ENCODE peak calls at places on chromosomes 2 and 18, in eight cellular contexts. V is HepG2, H is GM12891, D is A549, U is heart left ventricle, O is tibial nerve, I is adrenal gland, R is body of pancreas. B is an unnamed sample.

GRCh38 chr2:75602724-75603342 is 42.1 kb upstream of the EVA1A start:
- DNase-seq in V (no peak), H (no peak), D (no peak), U (no peak), O (no peak), I (peak; percentile 23), R (no peak), B (no peak)

GRCh38 chr2:203740741-203741363 is 34.4 kb downstream of the CD28 start:
- DNase-seq in V (no peak), H (no peak), D (no peak), U (no peak), O (no peak), I (no peak), R (no peak), B (no peak)

GRCh38 chr2:166090900-166091299 is 36.9 kb downstream of the SCN1A start:
- DNase-seq in V (no peak), H (no peak), D (no peak), U (no peak), O (no peak), I (no peak), R (no peak), B (no peak)

GRCh38 chr2:106798826-106799552 is 87.0 kb downstream of the ST6GAL2 start:
- DNase-seq in V (no peak), H (no peak), D (no peak), U (no peak), O (no peak), I (no peak), R (no peak), B (no peak)

GRCh38 chr2:211216221-211216620 is 659.8 kb downstream of the CPS1 start:
- DNase-seq in V (no peak), H (no peak), D (no peak), U (no peak), O (no peak), I (no peak), R (no peak), B (no peak)

GRCh38 chr2:161123531-161124030 is 36.6 kb upstream of the TANK start:
- DNase-seq in V (no peak), H (no peak), D (no peak), U (no peak), O (no peak), I (no peak), R (no peak), B (no peak)

GRCh38 chr2:168316073-168316440 is 68.7 kb upstream of the STK39 start:
- DNase-seq in V (no peak), H (no peak), D (no peak), U (no peak), O (no peak), I (no peak), R (no peak), B (no peak)

GRCh38 chr2:58448065-58448507 is 207.0 kb upstream of the FANCL start:
- DNase-seq in V (peak; percentile 83), H (no peak), D (peak; percentile 53), U (peak; percentile 14), O (peak; percentile 31), I (peak; percentile 78), R (peak; percentile 48), B (no peak)

GRCh38 chr2:233424028-233424951 is 70.0 kb downstream of the DGKD start:
- DNase-seq in V (no peak), H (no peak), D (no peak), U (peak; percentile 66), O (no peak), I (peak; percentile 69), R (no peak), B (no peak)

GRCh38 chr2:111209045-111209514 is 88.4 kb downstream of the BCL2L11 start:
- DNase-seq in V (no peak), H (no peak), D (no peak), U (no peak), O (no peak), I (no peak), R (no peak), B (peak; percentile 15)

DNA sequence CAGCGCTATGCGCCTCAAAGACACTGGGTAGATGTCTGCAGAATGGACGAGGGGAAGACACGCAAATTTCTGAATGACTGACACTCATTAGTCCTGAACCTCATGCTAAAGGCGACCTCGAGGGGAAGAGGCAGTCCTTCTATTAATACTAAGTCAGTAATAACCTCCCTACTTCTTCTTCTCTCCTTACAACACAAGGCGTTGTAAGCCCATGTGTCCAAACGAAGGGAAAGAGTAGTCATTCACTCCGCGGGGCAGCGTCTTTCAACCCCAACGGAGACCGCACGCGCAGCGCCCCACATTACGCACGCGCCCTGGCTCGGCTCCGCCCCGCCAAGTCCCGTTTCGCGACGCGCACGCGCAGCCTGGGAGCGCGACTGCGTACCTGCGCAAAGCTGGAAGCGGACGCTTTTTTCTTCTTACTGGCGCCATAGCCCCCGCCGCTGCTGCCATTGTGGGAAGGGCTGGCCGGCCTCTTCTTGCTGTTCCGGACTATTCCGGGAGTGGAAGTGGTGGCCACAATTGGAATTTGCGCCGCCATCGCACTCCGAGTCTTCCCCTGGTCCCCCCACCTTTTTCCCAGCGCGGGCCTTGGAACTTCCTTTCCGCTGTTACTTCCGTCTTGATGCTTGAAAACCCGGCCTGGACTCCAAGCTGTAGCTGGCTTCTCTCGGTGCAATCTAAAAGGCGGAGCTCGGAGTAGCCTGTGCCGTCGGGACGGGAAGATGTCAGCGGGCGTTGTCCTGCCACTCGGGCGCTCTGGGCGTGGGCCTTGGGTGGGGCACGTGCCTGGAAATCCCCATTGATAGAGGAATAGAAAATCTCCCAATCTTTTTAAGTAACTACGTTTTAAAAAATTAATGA is at the start of gene INO80C:
- DNase-seq in V (peak; percentile 85), H (peak; percentile 77), D (peak; percentile 73), U (peak; percentile 92), O (peak; percentile 91), I (peak; percentile 92), R (peak; percentile 91), B (peak; percentile 71)
- TF ChIP-seq POLR2A in V (peak; percentile 95), H (peak; percentile 89), D (peak; percentile 76), U (peak; percentile 29), O (peak; percentile 70), I (peak; percentile 92), R (peak; percentile 97), B (peak; percentile 72)

GRCh38 chr2:100814043-100814442 is 5.9 kb upstream of the NPAS2 start:
- DNase-seq in V (no peak), H (no peak), D (no peak), U (no peak), O (no peak), I (no peak), R (no peak), B (no peak)

GRCh38 chr2:100812141-100812540 is 7.8 kb upstream of the NPAS2 start:
- DNase-seq in V (no peak), H (no peak), D (no peak), U (no peak), O (no peak), I (no peak), R (no peak), B (no peak)

GRCh38 chr2:100812573-100812972 is 7.4 kb upstream of the NPAS2 start:
- DNase-seq in V (no peak), H (no peak), D (no peak), U (no peak), O (no peak), I (no peak), R (no peak), B (no peak)

GRCh38 chr2:100813527-100813926 is 6.4 kb upstream of the NPAS2 start:
- DNase-seq in V (no peak), H (no peak), D (no peak), U (no peak), O (no peak), I (no peak), R (no peak), B (no peak)

GRCh38 chr2:100814453-100814852 is 5.5 kb upstream of the NPAS2 start:
- DNase-seq in V (peak; percentile 88), H (no peak), D (no peak), U (no peak), O (no peak), I (no peak), R (peak; percentile 63), B (no peak)
- TF ChIP-seq POLR2A in V (no peak), H (no peak), D (no peak), U (no peak), O (no peak), I (no peak), R (no peak), B (no peak)

GRCh38 chr2:120867290-120868231 is 131.9 kb downstream of the GLI2 start:
- DNase-seq in V (no peak), H (no peak), D (peak; percentile 55), U (peak; percentile 72), O (peak; percentile 71), I (peak; percentile 92), R (peak; percentile 27), B (peak; percentile 91)
- TF ChIP-seq POLR2A in V (no peak), H (no peak), D (no peak), U (no peak), O (peak; percentile 11), I (no peak), R (no peak), B (peak; percentile 49)

DNA sequence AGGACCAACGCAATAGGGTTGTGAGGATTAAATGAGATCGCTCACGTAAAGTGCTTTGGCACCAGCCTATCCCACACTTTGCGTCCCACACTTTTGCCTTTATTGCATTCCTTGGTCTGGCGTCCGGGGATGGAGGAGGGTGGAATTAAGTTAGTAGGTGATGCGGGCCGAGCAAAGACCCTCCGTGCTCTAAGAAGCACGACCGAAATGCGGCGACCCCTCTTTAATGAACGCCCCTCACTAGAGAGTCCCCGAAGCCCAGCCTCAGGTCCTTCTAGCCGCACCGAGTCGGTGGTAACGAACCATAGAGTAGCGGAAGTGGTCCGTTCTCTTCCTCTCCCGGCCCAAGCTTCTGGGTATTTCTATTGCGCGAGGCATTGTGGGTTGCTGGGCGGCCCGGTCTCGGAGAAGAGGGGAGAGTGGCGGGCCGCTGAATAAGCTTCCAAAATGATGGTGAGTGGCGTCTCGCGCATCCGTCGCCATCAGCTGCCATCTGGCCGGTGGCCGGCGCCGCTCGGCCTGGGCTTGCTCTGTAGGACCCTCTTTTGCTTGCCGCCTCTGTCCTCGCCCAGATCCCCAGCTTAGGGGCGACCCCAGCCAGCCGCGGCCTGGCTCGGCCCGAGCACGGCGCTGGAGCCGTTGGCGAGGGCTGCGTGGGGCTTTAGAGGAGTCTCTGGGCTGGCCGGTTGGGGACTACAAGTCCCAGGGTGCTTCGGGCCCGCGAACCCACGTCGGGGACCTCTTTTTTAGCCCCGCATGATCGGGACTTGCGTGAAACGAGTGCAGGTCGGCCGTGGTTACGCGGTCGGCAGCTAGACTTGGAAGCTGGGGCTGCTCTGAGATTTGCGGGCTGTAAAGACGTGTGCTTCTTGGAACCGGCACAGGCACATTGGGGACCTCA is at the start of gene CCT7:
- DNase-seq in V (peak; percentile 94), H (peak; percentile 79), D (peak; percentile 87), U (peak; percentile 91), O (peak; percentile 89), I (peak; percentile 91), R (peak; percentile 86), B (peak; percentile 68)
- TF ChIP-seq POLR2A in V (peak; percentile 98), H (peak; percentile 97), D (peak; percentile 97), U (no peak), O (no peak), I (no peak), R (peak; percentile 87), B (peak; percentile 87)

B was measured in H54.